ENCODE peak calls at places on chromosomes 2 and 18, in eight cellular contexts. One of them, this sample, is unnamed.

GRCh38 chr2:2889646-2890045 is 488.0 kb downstream of the EIPR1 start:
- DNase-seq in HFF-Myc: no peak
- DNase-seq in transverse colon: no peak
- DNase-seq in coronary artery: peak; percentile 26
- DNase-seq in psoas muscle: no peak
- DNase-seq in AG10803: no peak
- DNase-seq in choroid plexus epithelial cell: no peak
- DNase-seq in tibial nerve: no peak
- DNase-seq in this sample: no peak

GRCh38 chr2:70087703-70088507 is 628 bp downstream of the PCBP1 start:
- DNase-seq in HFF-Myc: no peak
- DNase-seq in transverse colon: peak; percentile 62
- DNase-seq in coronary artery: peak; percentile 86
- DNase-seq in psoas muscle: peak; percentile 63
- DNase-seq in AG10803: peak; percentile 61
- DNase-seq in choroid plexus epithelial cell: peak; percentile 62
- DNase-seq in tibial nerve: no peak
- DNase-seq in this sample: peak; percentile 58

GRCh38 chr2:39606585-39606984 is 59.1 kb upstream of the TMEM178A start:
- DNase-seq in HFF-Myc: no peak
- DNase-seq in transverse colon: no peak
- DNase-seq in coronary artery: no peak
- DNase-seq in psoas muscle: no peak
- DNase-seq in AG10803: no peak
- DNase-seq in choroid plexus epithelial cell: peak; percentile 84
- DNase-seq in tibial nerve: no peak
- DNase-seq in this sample: no peak

GRCh38 chr2:159461076-159461475 is 155.3 kb downstream of the BAZ2B start:
- DNase-seq in HFF-Myc: no peak
- DNase-seq in transverse colon: no peak
- DNase-seq in coronary artery: no peak
- DNase-seq in psoas muscle: no peak
- DNase-seq in AG10803: no peak
- DNase-seq in choroid plexus epithelial cell: no peak
- DNase-seq in tibial nerve: no peak
- DNase-seq in this sample: no peak

GRCh38 chr2:240985881-240986786 is 12.3 kb upstream of the SNED1 start:
- DNase-seq in HFF-Myc: no peak
- DNase-seq in transverse colon: peak; percentile 5
- DNase-seq in coronary artery: no peak
- DNase-seq in psoas muscle: peak; percentile 11
- DNase-seq in AG10803: no peak
- DNase-seq in choroid plexus epithelial cell: no peak
- DNase-seq in tibial nerve: peak; percentile 11
- DNase-seq in this sample: no peak

GRCh38 chr18:21255211-21255610 is 13.2 kb downstream of the GREB1L start:
- DNase-seq in HFF-Myc: no peak
- DNase-seq in transverse colon: no peak
- DNase-seq in coronary artery: no peak
- DNase-seq in psoas muscle: no peak
- DNase-seq in AG10803: no peak
- DNase-seq in choroid plexus epithelial cell: no peak
- DNase-seq in tibial nerve: no peak
- DNase-seq in this sample: no peak

GRCh38 chr2:170739048-170739447 is 23.9 kb downstream of the SP5 start:
- DNase-seq in HFF-Myc: peak; percentile 65
- DNase-seq in transverse colon: no peak
- DNase-seq in coronary artery: no peak
- DNase-seq in psoas muscle: no peak
- DNase-seq in AG10803: peak; percentile 95
- DNase-seq in choroid plexus epithelial cell: peak; percentile 90
- DNase-seq in tibial nerve: no peak
- DNase-seq in this sample: peak; percentile 74

GRCh38 chr2:174024524-174025270 is 59.5 kb upstream of the SP3 start:
- DNase-seq in HFF-Myc: peak; percentile 69
- DNase-seq in transverse colon: peak; percentile 66
- DNase-seq in coronary artery: no peak
- DNase-seq in psoas muscle: peak; percentile 83
- DNase-seq in AG10803: peak; percentile 86
- DNase-seq in choroid plexus epithelial cell: peak; percentile 79
- DNase-seq in tibial nerve: peak; percentile 88
- DNase-seq in this sample: peak; percentile 87

GRCh38 chr2:239805414-239805813 is 219.7 kb downstream of the NDUFA10 start:
- DNase-seq in HFF-Myc: no peak
- DNase-seq in transverse colon: no peak
- DNase-seq in coronary artery: peak; percentile 26
- DNase-seq in psoas muscle: no peak
- DNase-seq in AG10803: no peak
- DNase-seq in choroid plexus epithelial cell: no peak
- DNase-seq in tibial nerve: no peak
- DNase-seq in this sample: no peak

GRCh38 chr2:84386326-84386995 is 72.6 kb downstream of the SUCLG1 start:
- DNase-seq in HFF-Myc: no peak
- DNase-seq in transverse colon: no peak
- DNase-seq in coronary artery: no peak
- DNase-seq in psoas muscle: no peak
- DNase-seq in AG10803: no peak
- DNase-seq in choroid plexus epithelial cell: no peak
- DNase-seq in tibial nerve: no peak
- DNase-seq in this sample: no peak

GRCh38 chr2:57760448-57760847 is 286.2 kb upstream of the VRK2 start:
- DNase-seq in HFF-Myc: no peak
- DNase-seq in transverse colon: no peak
- DNase-seq in coronary artery: no peak
- DNase-seq in psoas muscle: no peak
- DNase-seq in AG10803: no peak
- DNase-seq in choroid plexus epithelial cell: no peak
- DNase-seq in tibial nerve: no peak
- DNase-seq in this sample: no peak

GRCh38 chr2:41717883-41718282 is 329.9 kb upstream of the PKDCC start:
- DNase-seq in HFF-Myc: no peak
- DNase-seq in transverse colon: no peak
- DNase-seq in coronary artery: no peak
- DNase-seq in psoas muscle: no peak
- DNase-seq in AG10803: no peak
- DNase-seq in choroid plexus epithelial cell: no peak
- DNase-seq in tibial nerve: no peak
- DNase-seq in this sample: no peak

GRCh38 chr18:36377626-36378025 is 80.1 kb downstream of the FHOD3 start:
- DNase-seq in HFF-Myc: no peak
- DNase-seq in transverse colon: no peak
- DNase-seq in coronary artery: no peak
- DNase-seq in psoas muscle: no peak
- DNase-seq in AG10803: no peak
- DNase-seq in choroid plexus epithelial cell: no peak
- DNase-seq in tibial nerve: no peak
- DNase-seq in this sample: no peak

DNA sequence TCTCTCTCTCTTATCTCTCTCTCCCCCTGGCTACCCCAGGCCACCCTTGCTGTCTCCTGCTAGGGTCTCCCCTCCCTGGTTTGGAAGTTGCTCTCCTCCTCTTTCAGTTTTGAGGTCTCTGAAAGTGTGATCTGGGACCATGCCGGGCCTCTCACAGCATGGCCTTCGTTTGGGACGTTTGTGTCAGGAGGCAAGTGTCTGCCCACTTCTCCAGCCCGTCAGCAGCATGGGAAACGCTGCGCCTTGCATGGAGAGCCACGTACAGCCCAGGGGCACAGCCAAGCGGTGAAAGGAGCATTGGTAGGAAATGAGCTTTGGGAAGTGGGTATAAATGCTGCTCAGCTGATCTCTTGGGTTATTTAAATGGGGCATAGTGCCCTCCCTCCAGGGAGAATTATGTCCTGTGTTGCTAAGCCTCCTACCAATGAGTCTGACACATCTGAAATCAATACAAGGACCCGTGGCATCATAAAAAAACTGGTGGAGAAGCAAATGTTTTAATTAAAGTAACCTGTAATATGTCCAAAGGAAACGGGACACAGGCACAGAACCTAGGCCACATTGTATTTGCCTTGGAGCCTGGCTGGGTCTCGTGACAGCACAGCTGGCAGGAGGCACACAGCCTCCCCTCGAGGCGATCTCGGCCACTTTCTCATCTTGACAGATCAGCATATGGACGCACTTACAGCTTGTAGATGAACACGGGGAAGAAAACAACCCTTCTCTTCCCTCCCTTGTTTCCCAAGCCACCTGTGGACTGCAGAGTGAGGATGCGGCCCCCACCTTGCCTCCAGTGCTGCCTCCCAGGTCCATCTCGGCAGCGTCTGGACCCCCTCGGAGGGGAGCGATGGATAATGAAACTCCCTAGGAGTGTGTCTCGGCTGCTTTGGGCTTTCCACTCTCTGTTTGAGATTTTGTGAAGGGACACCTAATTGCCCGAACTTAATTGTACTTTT is 72.7 kb downstream of the SH3RF3 start:
- DNase-seq in HFF-Myc: no peak
- DNase-seq in transverse colon: no peak
- DNase-seq in coronary artery: no peak
- DNase-seq in psoas muscle: no peak
- DNase-seq in AG10803: peak; percentile 42
- DNase-seq in choroid plexus epithelial cell: no peak
- DNase-seq in tibial nerve: no peak
- DNase-seq in this sample: no peak
- TF ChIP-seq CTCF in HFF-Myc: no peak
- TF ChIP-seq CTCF in transverse colon: no peak
- TF ChIP-seq CTCF in coronary artery: no peak
- TF ChIP-seq CTCF in psoas muscle: no peak
- TF ChIP-seq CTCF in AG10803: peak; percentile 37
- TF ChIP-seq CTCF in choroid plexus epithelial cell: no peak
- TF ChIP-seq CTCF in tibial nerve: no peak
- TF ChIP-seq CTCF in this sample: no peak

GRCh38 chr2:121282800-121283382 is 2.1 kb downstream of the TFCP2L1 start:
- DNase-seq in HFF-Myc: no peak
- DNase-seq in transverse colon: peak; percentile 74
- DNase-seq in coronary artery: no peak
- DNase-seq in psoas muscle: no peak
- DNase-seq in AG10803: no peak
- DNase-seq in choroid plexus epithelial cell: no peak
- DNase-seq in tibial nerve: no peak
- DNase-seq in this sample: no peak
- H3K4me3 ChIP-seq in HFF-Myc: no peak overlapping the region
- H3K4me3 ChIP-seq in transverse colon: peak overlapping the region; percentile 71
- H3K4me3 ChIP-seq in coronary artery: no peak overlapping the region
- H3K4me3 ChIP-seq in psoas muscle: no peak overlapping the region
- H3K4me3 ChIP-seq in AG10803: no peak overlapping the region
- H3K4me3 ChIP-seq in choroid plexus epithelial cell: no peak overlapping the region
- H3K4me3 ChIP-seq in tibial nerve: no peak overlapping the region
- H3K4me3 ChIP-seq in this sample: no peak overlapping the region

GRCh38 chr2:121472465-121472993 is 58.2 kb upstream of the RNU4ATAC start:
- DNase-seq in HFF-Myc: no peak
- DNase-seq in transverse colon: no peak
- DNase-seq in coronary artery: no peak
- DNase-seq in psoas muscle: no peak
- DNase-seq in AG10803: no peak
- DNase-seq in choroid plexus epithelial cell: no peak
- DNase-seq in tibial nerve: no peak
- DNase-seq in this sample: no peak
- TF ChIP-seq CTCF in HFF-Myc: no peak
- TF ChIP-seq CTCF in transverse colon: no peak
- TF ChIP-seq CTCF in coronary artery: no peak
- TF ChIP-seq CTCF in psoas muscle: no peak
- TF ChIP-seq CTCF in AG10803: no peak
- TF ChIP-seq CTCF in choroid plexus epithelial cell: no peak
- TF ChIP-seq CTCF in tibial nerve: no peak
- TF ChIP-seq CTCF in this sample: no peak

DNA sequence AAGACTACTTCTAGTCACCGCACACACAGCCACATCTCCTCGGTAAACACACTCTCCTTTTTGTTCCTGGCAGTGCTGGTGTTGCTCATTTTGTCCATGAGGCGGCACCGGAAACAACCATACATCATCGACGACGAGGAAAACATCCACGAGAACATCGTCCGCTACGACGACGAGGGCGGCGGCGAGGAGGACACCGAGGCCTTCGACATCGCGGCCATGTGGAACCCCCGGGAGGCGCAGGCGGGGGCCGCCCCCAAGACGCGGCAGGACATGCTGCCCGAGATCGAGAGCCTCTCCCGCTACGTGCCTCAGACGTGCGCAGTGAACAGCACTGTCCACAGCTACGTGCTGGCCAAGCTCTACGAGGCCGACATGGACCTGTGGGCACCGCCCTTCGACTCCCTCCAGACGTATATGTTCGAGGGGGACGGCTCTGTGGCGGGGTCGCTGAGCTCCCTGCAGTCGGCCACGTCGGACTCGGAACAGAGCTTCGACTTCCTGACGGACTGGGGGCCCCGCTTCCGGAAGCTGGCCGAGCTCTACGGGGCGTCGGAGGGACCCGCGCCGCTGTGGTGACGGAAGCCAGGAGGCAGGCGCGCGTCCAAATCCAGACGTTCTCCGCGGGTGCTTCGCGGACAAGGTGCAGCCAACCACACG is 221.0 kb downstream of the CDH20 start:
- DNase-seq in HFF-Myc: no peak
- DNase-seq in transverse colon: no peak
- DNase-seq in coronary artery: no peak
- DNase-seq in psoas muscle: no peak
- DNase-seq in AG10803: no peak
- DNase-seq in choroid plexus epithelial cell: no peak
- DNase-seq in tibial nerve: no peak
- DNase-seq in this sample: no peak
- H3K4me3 ChIP-seq in HFF-Myc: no peak overlapping the region
- H3K4me3 ChIP-seq in transverse colon: no peak overlapping the region
- H3K4me3 ChIP-seq in coronary artery: peak overlapping the region; percentile 13
- H3K4me3 ChIP-seq in psoas muscle: no peak overlapping the region
- H3K4me3 ChIP-seq in AG10803: no peak overlapping the region
- H3K4me3 ChIP-seq in choroid plexus epithelial cell: no peak overlapping the region
- H3K4me3 ChIP-seq in tibial nerve: peak overlapping the region; percentile 13
- H3K4me3 ChIP-seq in this sample: no peak overlapping the region

GRCh38 chr2:157782057-157782845 is 93.9 kb downstream of the ACVR1 start:
- DNase-seq in HFF-Myc: no peak
- DNase-seq in transverse colon: no peak
- DNase-seq in coronary artery: no peak
- DNase-seq in psoas muscle: no peak
- DNase-seq in AG10803: no peak
- DNase-seq in choroid plexus epithelial cell: peak; percentile 55
- DNase-seq in tibial nerve: no peak
- DNase-seq in this sample: peak; percentile 28
- TF ChIP-seq CTCF in HFF-Myc: peak; percentile 6
- TF ChIP-seq CTCF in transverse colon: no peak
- TF ChIP-seq CTCF in coronary artery: peak; percentile 20
- TF ChIP-seq CTCF in psoas muscle: peak; percentile 54
- TF ChIP-seq CTCF in AG10803: peak; percentile 42
- TF ChIP-seq CTCF in choroid plexus epithelial cell: peak; percentile 64
- TF ChIP-seq CTCF in tibial nerve: peak; percentile 8
- TF ChIP-seq CTCF in this sample: peak; percentile 43